ENCODE peak calls at places on chromosomes 1 and 21, in eight cellular contexts. One of them, this sample, is unnamed.

GRCh38 chr1:212295579-212295978 is 10.4 kb downstream of the PPP2R5A start:
- DNase-seq in brain microvascular endothelial cell: no peak
- DNase-seq in endothelial cell: no peak
- DNase-seq in BE2C: no peak
- DNase-seq in cardiac fibroblast: no peak
- DNase-seq in B cell: no peak
- DNase-seq in GM13977: no peak
- DNase-seq in CD14-positive monocyte: no peak
- DNase-seq in this sample: no peak

GRCh38 chr1:228305721-228306152 is 97.9 kb downstream of the OBSCN start:
- DNase-seq in BE2C: no peak
- DNase-seq in GM13977: no peak
- DNase-seq in brain microvascular endothelial cell: no peak
- DNase-seq in CD14-positive monocyte: no peak
- DNase-seq in endothelial cell: no peak
- DNase-seq in cardiac fibroblast: no peak
- DNase-seq in B cell: no peak
- DNase-seq in this sample: no peak

GRCh38 chr1:240351690-240352089 is 260.0 kb downstream of the FMN2 start:
- DNase-seq in CD14-positive monocyte: no peak
- DNase-seq in GM13977: no peak
- DNase-seq in endothelial cell: no peak
- DNase-seq in brain microvascular endothelial cell: no peak
- DNase-seq in BE2C: no peak
- DNase-seq in B cell: no peak
- DNase-seq in cardiac fibroblast: peak; percentile 29
- DNase-seq in this sample: no peak

GRCh38 chr21:41624674-41625310 is 116.8 kb upstream of the TMPRSS2 start:
- DNase-seq in cardiac fibroblast: no peak
- DNase-seq in endothelial cell: no peak
- DNase-seq in B cell: no peak
- DNase-seq in BE2C: no peak
- DNase-seq in brain microvascular endothelial cell: no peak
- DNase-seq in GM13977: no peak
- DNase-seq in CD14-positive monocyte: no peak
- DNase-seq in this sample: no peak

GRCh38 chr1:64956733-64957441 is 9.5 kb downstream of the JAK1 start:
- DNase-seq in BE2C: no peak
- DNase-seq in brain microvascular endothelial cell: no peak
- DNase-seq in GM13977: peak; percentile 76
- DNase-seq in CD14-positive monocyte: no peak
- DNase-seq in cardiac fibroblast: no peak
- DNase-seq in B cell: peak; percentile 66
- DNase-seq in endothelial cell: no peak
- DNase-seq in this sample: no peak

GRCh38 chr21:29332461-29333354 is 34.0 kb downstream of the BACH1 start:
- DNase-seq in cardiac fibroblast: peak; percentile 81
- DNase-seq in brain microvascular endothelial cell: peak; percentile 74
- DNase-seq in GM13977: no peak
- DNase-seq in B cell: no peak
- DNase-seq in endothelial cell: no peak
- DNase-seq in BE2C: no peak
- DNase-seq in CD14-positive monocyte: no peak
- DNase-seq in this sample: no peak

GRCh38 chr1:157155658-157156057 is 17.5 kb upstream of the ETV3 start:
- DNase-seq in endothelial cell: no peak
- DNase-seq in cardiac fibroblast: peak; percentile 5
- DNase-seq in GM13977: no peak
- DNase-seq in brain microvascular endothelial cell: no peak
- DNase-seq in CD14-positive monocyte: no peak
- DNase-seq in B cell: no peak
- DNase-seq in BE2C: peak; percentile 92
- DNase-seq in this sample: no peak

GRCh38 chr1:61004269-61005003 is 77.9 kb upstream of the NFIA start:
- DNase-seq in B cell: no peak
- DNase-seq in cardiac fibroblast: no peak
- DNase-seq in endothelial cell: no peak
- DNase-seq in BE2C: no peak
- DNase-seq in CD14-positive monocyte: peak; percentile 49
- DNase-seq in GM13977: no peak
- DNase-seq in brain microvascular endothelial cell: no peak
- DNase-seq in this sample: no peak

GRCh38 chr1:162215902-162216301 is 146.4 kb downstream of the NOS1AP start:
- DNase-seq in CD14-positive monocyte: no peak
- DNase-seq in B cell: no peak
- DNase-seq in GM13977: no peak
- DNase-seq in endothelial cell: no peak
- DNase-seq in brain microvascular endothelial cell: no peak
- DNase-seq in cardiac fibroblast: no peak
- DNase-seq in BE2C: no peak
- DNase-seq in this sample: no peak

GRCh38 chr1:35062518-35063196 is 16.5 kb upstream of the ZMYM1 start:
- DNase-seq in endothelial cell: no peak
- DNase-seq in BE2C: peak; percentile 44
- DNase-seq in brain microvascular endothelial cell: peak; percentile 82
- DNase-seq in cardiac fibroblast: peak; percentile 92
- DNase-seq in B cell: no peak
- DNase-seq in GM13977: no peak
- DNase-seq in CD14-positive monocyte: no peak
- DNase-seq in this sample: no peak

GRCh38 chr1:109768700-109769325 is 5.1 kb upstream of the EPS8L3 start:
- DNase-seq in cardiac fibroblast: no peak
- DNase-seq in BE2C: peak; percentile 3
- DNase-seq in GM13977: no peak
- DNase-seq in CD14-positive monocyte: peak; percentile 20
- DNase-seq in brain microvascular endothelial cell: no peak
- DNase-seq in B cell: no peak
- DNase-seq in endothelial cell: no peak
- DNase-seq in this sample: no peak

GRCh38 chr1:204684551-204685235 is 845 bp downstream of the LRRN2 start:
- DNase-seq in endothelial cell: peak; percentile 46
- DNase-seq in B cell: peak; percentile 8
- DNase-seq in brain microvascular endothelial cell: no peak
- DNase-seq in BE2C: peak; percentile 49
- DNase-seq in GM13977: no peak
- DNase-seq in CD14-positive monocyte: no peak
- DNase-seq in cardiac fibroblast: no peak
- DNase-seq in this sample: no peak

GRCh38 chr1:211951856-211952255 is 83.5 kb downstream of the INTS7 start:
- DNase-seq in GM13977: peak; percentile 59
- DNase-seq in cardiac fibroblast: peak; percentile 78
- DNase-seq in CD14-positive monocyte: no peak
- DNase-seq in BE2C: no peak
- DNase-seq in brain microvascular endothelial cell: peak; percentile 36
- DNase-seq in B cell: no peak
- DNase-seq in endothelial cell: no peak
- DNase-seq in this sample: no peak

GRCh38 chr1:103959565-103959964 is 209.9 kb downstream of the AMY1C start:
- DNase-seq in CD14-positive monocyte: no peak
- DNase-seq in B cell: no peak
- DNase-seq in endothelial cell: no peak
- DNase-seq in GM13977: no peak
- DNase-seq in BE2C: no peak
- DNase-seq in cardiac fibroblast: no peak
- DNase-seq in brain microvascular endothelial cell: no peak
- DNase-seq in this sample: no peak

GRCh38 chr1:231626951-231627614 is 493 bp downstream of the DISC1 start:
- DNase-seq in brain microvascular endothelial cell: peak; percentile 30
- DNase-seq in GM13977: no peak
- DNase-seq in BE2C: peak; percentile 80
- DNase-seq in B cell: peak; percentile 60
- DNase-seq in endothelial cell: peak; percentile 64
- DNase-seq in cardiac fibroblast: peak; percentile 38
- DNase-seq in CD14-positive monocyte: peak; percentile 64
- DNase-seq in this sample: no peak

GRCh38 chr21:42652527-42653491 is 612 bp upstream of the PDE9A start:
- DNase-seq in brain microvascular endothelial cell: no peak
- DNase-seq in GM13977: peak; percentile 45
- DNase-seq in B cell: no peak
- DNase-seq in cardiac fibroblast: peak; percentile 37
- DNase-seq in CD14-positive monocyte: peak; percentile 56
- DNase-seq in BE2C: peak; percentile 72
- DNase-seq in endothelial cell: peak; percentile 86
- DNase-seq in this sample: no peak

GRCh38 chr21:33670076-33670475 is 27.8 kb downstream of the ITSN1 start:
- DNase-seq in CD14-positive monocyte: no peak
- DNase-seq in GM13977: no peak
- DNase-seq in endothelial cell: no peak
- DNase-seq in cardiac fibroblast: no peak
- DNase-seq in brain microvascular endothelial cell: no peak
- DNase-seq in BE2C: no peak
- DNase-seq in B cell: no peak
- DNase-seq in this sample: no peak

GRCh38 chr21:43884012-43884860 is 19.2 kb downstream of the AGPAT3 start:
- DNase-seq in brain microvascular endothelial cell: peak; percentile 33
- DNase-seq in CD14-positive monocyte: no peak
- DNase-seq in cardiac fibroblast: no peak
- DNase-seq in BE2C: peak; percentile 34
- DNase-seq in GM13977: peak; percentile 70
- DNase-seq in endothelial cell: no peak
- DNase-seq in B cell: no peak
- DNase-seq in this sample: no peak

GRCh38 chr1:9595156-9595967 is 6.7 kb downstream of the TMEM201 start:
- DNase-seq in B cell: no peak
- DNase-seq in brain microvascular endothelial cell: no peak
- DNase-seq in GM13977: no peak
- DNase-seq in BE2C: no peak
- DNase-seq in CD14-positive monocyte: no peak
- DNase-seq in cardiac fibroblast: no peak
- DNase-seq in endothelial cell: no peak
- DNase-seq in this sample: no peak

GRCh38 chr1:207698822-207699483 is 52.9 kb upstream of the CD46 start:
- DNase-seq in endothelial cell: peak; percentile 72
- DNase-seq in BE2C: peak; percentile 58
- DNase-seq in brain microvascular endothelial cell: peak; percentile 65
- DNase-seq in GM13977: no peak
- DNase-seq in CD14-positive monocyte: no peak
- DNase-seq in B cell: peak; percentile 28
- DNase-seq in cardiac fibroblast: peak; percentile 75
- DNase-seq in this sample: no peak

GRCh38 chr1:229229721-229230135 is 41.2 kb upstream of the RAB4A start:
- DNase-seq in CD14-positive monocyte: no peak
- DNase-seq in cardiac fibroblast: peak; percentile 34
- DNase-seq in B cell: no peak
- DNase-seq in brain microvascular endothelial cell: no peak
- DNase-seq in BE2C: no peak
- DNase-seq in endothelial cell: no peak
- DNase-seq in GM13977: no peak
- DNase-seq in this sample: no peak

GRCh38 chr21:22575165-22575584 is 1577.0 kb downstream of the NCAM2 start:
- DNase-seq in cardiac fibroblast: no peak
- DNase-seq in GM13977: no peak
- DNase-seq in BE2C: peak; percentile 49
- DNase-seq in B cell: no peak
- DNase-seq in CD14-positive monocyte: no peak
- DNase-seq in endothelial cell: peak; percentile 28
- DNase-seq in brain microvascular endothelial cell: no peak
- DNase-seq in this sample: no peak

GRCh38 chr1:205513774-205514173 is 9.3 kb downstream of the CDK18 start:
- DNase-seq in CD14-positive monocyte: no peak
- DNase-seq in BE2C: no peak
- DNase-seq in GM13977: no peak
- DNase-seq in B cell: no peak
- DNase-seq in cardiac fibroblast: no peak
- DNase-seq in brain microvascular endothelial cell: no peak
- DNase-seq in endothelial cell: no peak
- DNase-seq in this sample: no peak

GRCh38 chr1:112923956-112924349 is 32.0 kb downstream of the SLC16A1 start:
- DNase-seq in cardiac fibroblast: no peak
- DNase-seq in brain microvascular endothelial cell: no peak
- DNase-seq in B cell: no peak
- DNase-seq in GM13977: no peak
- DNase-seq in CD14-positive monocyte: no peak
- DNase-seq in BE2C: no peak
- DNase-seq in endothelial cell: no peak
- DNase-seq in this sample: no peak

GRCh38 chr1:112923234-112923955 is 32.6 kb downstream of the SLC16A1 start:
- DNase-seq in B cell: no peak
- DNase-seq in BE2C: no peak
- DNase-seq in cardiac fibroblast: no peak
- DNase-seq in GM13977: no peak
- DNase-seq in brain microvascular endothelial cell: no peak
- DNase-seq in endothelial cell: no peak
- DNase-seq in CD14-positive monocyte: no peak
- DNase-seq in this sample: no peak

GRCh38 chr1:112926858-112927257 is 29.1 kb downstream of the SLC16A1 start:
- DNase-seq in B cell: no peak
- DNase-seq in CD14-positive monocyte: no peak
- DNase-seq in endothelial cell: no peak
- DNase-seq in GM13977: no peak
- DNase-seq in cardiac fibroblast: no peak
- DNase-seq in brain microvascular endothelial cell: no peak
- DNase-seq in BE2C: no peak
- DNase-seq in this sample: no peak

GRCh38 chr1:112927462-112927971 is 28.5 kb downstream of the SLC16A1 start:
- DNase-seq in cardiac fibroblast: no peak
- DNase-seq in CD14-positive monocyte: no peak
- DNase-seq in GM13977: no peak
- DNase-seq in B cell: no peak
- DNase-seq in endothelial cell: no peak
- DNase-seq in BE2C: no peak
- DNase-seq in brain microvascular endothelial cell: no peak
- DNase-seq in this sample: no peak

GRCh38 chr1:112925015-112925414 is 31.0 kb downstream of the SLC16A1 start:
- DNase-seq in brain microvascular endothelial cell: no peak
- DNase-seq in BE2C: no peak
- DNase-seq in GM13977: no peak
- DNase-seq in B cell: no peak
- DNase-seq in endothelial cell: no peak
- DNase-seq in CD14-positive monocyte: no peak
- DNase-seq in cardiac fibroblast: no peak
- DNase-seq in this sample: no peak
- TF ChIP-seq CTCF in brain microvascular endothelial cell: peak; percentile 29
- TF ChIP-seq CTCF in BE2C: peak; percentile 24
- TF ChIP-seq CTCF in GM13977: no peak
- TF ChIP-seq CTCF in B cell: no peak
- TF ChIP-seq CTCF in endothelial cell: peak; percentile 30
- TF ChIP-seq CTCF in CD14-positive monocyte: no peak
- TF ChIP-seq CTCF in cardiac fibroblast: no peak
- TF ChIP-seq CTCF in this sample: no peak

GRCh38 chr1:226223786-226224244 is 351 bp downstream of the MIXL1 start:
- DNase-seq in CD14-positive monocyte: no peak
- DNase-seq in B cell: peak; percentile 65
- DNase-seq in GM13977: peak; percentile 72
- DNase-seq in endothelial cell: peak; percentile 31
- DNase-seq in BE2C: peak; percentile 38
- DNase-seq in brain microvascular endothelial cell: no peak
- DNase-seq in cardiac fibroblast: no peak
- DNase-seq in this sample: no peak
- TF ChIP-seq CTCF in CD14-positive monocyte: no peak
- TF ChIP-seq CTCF in B cell: no peak
- TF ChIP-seq CTCF in GM13977: peak; percentile 40
- TF ChIP-seq CTCF in endothelial cell: no peak
- TF ChIP-seq CTCF in BE2C: no peak
- TF ChIP-seq CTCF in brain microvascular endothelial cell: no peak
- TF ChIP-seq CTCF in cardiac fibroblast: no peak
- TF ChIP-seq CTCF in this sample: no peak

GRCh38 chr21:14259669-14260458 is 43.9 kb downstream of the RBM11 start:
- DNase-seq in CD14-positive monocyte: no peak
- DNase-seq in B cell: peak; percentile 55
- DNase-seq in cardiac fibroblast: peak; percentile 76
- DNase-seq in endothelial cell: no peak
- DNase-seq in brain microvascular endothelial cell: peak; percentile 31
- DNase-seq in BE2C: no peak
- DNase-seq in GM13977: peak; percentile 31
- DNase-seq in this sample: peak; percentile 8
- TF ChIP-seq CTCF in CD14-positive monocyte: peak; percentile 74
- TF ChIP-seq CTCF in B cell: peak; percentile 81
- TF ChIP-seq CTCF in cardiac fibroblast: peak; percentile 50
- TF ChIP-seq CTCF in endothelial cell: no peak
- TF ChIP-seq CTCF in brain microvascular endothelial cell: peak; percentile 52
- TF ChIP-seq CTCF in BE2C: peak; percentile 65
- TF ChIP-seq CTCF in GM13977: peak; percentile 50
- TF ChIP-seq CTCF in this sample: peak; percentile 50

GRCh38 chr1:244138399-244138798 is 87.3 kb downstream of the ZBTB18 start:
- DNase-seq in CD14-positive monocyte: no peak
- DNase-seq in brain microvascular endothelial cell: no peak
- DNase-seq in GM13977: no peak
- DNase-seq in BE2C: no peak
- DNase-seq in endothelial cell: peak; percentile 62
- DNase-seq in cardiac fibroblast: no peak
- DNase-seq in B cell: no peak
- DNase-seq in this sample: no peak
- TF ChIP-seq CTCF in CD14-positive monocyte: no peak
- TF ChIP-seq CTCF in brain microvascular endothelial cell: no peak
- TF ChIP-seq CTCF in GM13977: no peak
- TF ChIP-seq CTCF in BE2C: no peak
- TF ChIP-seq CTCF in endothelial cell: no peak
- TF ChIP-seq CTCF in cardiac fibroblast: no peak
- TF ChIP-seq CTCF in B cell: no peak
- TF ChIP-seq CTCF in this sample: no peak